ENCODE peak calls at places on chromosomes 4 and X, in ten cellular contexts. One of them, this sample, is unnamed.

GRCh38 chrX:5458300-5458699 is 770.4 kb downstream of the NLGN4X start:
- DNase-seq in lower lobe of right lung: no peak
- DNase-seq in heart left ventricle: no peak
- DNase-seq in psoas muscle: no peak
- DNase-seq in cardiac muscle cell: peak; percentile 7
- DNase-seq in HCT116: no peak
- DNase-seq in PC-3: peak; percentile 8
- DNase-seq in Panc1: no peak
- DNase-seq in Caco-2: no peak
- DNase-seq in A549: no peak
- DNase-seq in this sample: no peak

GRCh38 chr4:152936446-152937279 is 540 bp downstream of the FHDC1 start:
- DNase-seq in lower lobe of right lung: peak; percentile 59
- DNase-seq in heart left ventricle: peak; percentile 38
- DNase-seq in psoas muscle: peak; percentile 18
- DNase-seq in cardiac muscle cell: peak; percentile 39
- DNase-seq in HCT116: no peak
- DNase-seq in PC-3: peak; percentile 21
- DNase-seq in Panc1: no peak
- DNase-seq in Caco-2: peak; percentile 39
- DNase-seq in A549: peak; percentile 18
- DNase-seq in this sample: peak; percentile 77

GRCh38 chr4:140688711-140689598 is 67.2 kb downstream of the TBC1D9 start:
- DNase-seq in lower lobe of right lung: no peak
- DNase-seq in heart left ventricle: no peak
- DNase-seq in psoas muscle: no peak
- DNase-seq in cardiac muscle cell: no peak
- DNase-seq in HCT116: no peak
- DNase-seq in PC-3: peak; percentile 8
- DNase-seq in Panc1: no peak
- DNase-seq in Caco-2: no peak
- DNase-seq in A549: no peak
- DNase-seq in this sample: no peak

GRCh38 chr4:151798678-151799416 is 38.0 kb upstream of the GATB start:
- DNase-seq in lower lobe of right lung: no peak
- DNase-seq in heart left ventricle: no peak
- DNase-seq in psoas muscle: no peak
- DNase-seq in cardiac muscle cell: no peak
- DNase-seq in HCT116: no peak
- DNase-seq in PC-3: no peak
- DNase-seq in Panc1: no peak
- DNase-seq in Caco-2: no peak
- DNase-seq in A549: no peak
- DNase-seq in this sample: no peak

GRCh38 chr4:176443117-176443516 is 123.4 kb downstream of the SPCS3 start:
- DNase-seq in lower lobe of right lung: no peak
- DNase-seq in heart left ventricle: no peak
- DNase-seq in psoas muscle: no peak
- DNase-seq in cardiac muscle cell: no peak
- DNase-seq in HCT116: peak; percentile 56
- DNase-seq in PC-3: peak; percentile 89
- DNase-seq in Panc1: no peak
- DNase-seq in Caco-2: no peak
- DNase-seq in A549: peak; percentile 82
- DNase-seq in this sample: no peak

GRCh38 chr4:5545271-5545670 is 163.1 kb downstream of the EVC2 start:
- DNase-seq in lower lobe of right lung: no peak
- DNase-seq in heart left ventricle: no peak
- DNase-seq in psoas muscle: no peak
- DNase-seq in cardiac muscle cell: no peak
- DNase-seq in HCT116: no peak
- DNase-seq in PC-3: peak; percentile 18
- DNase-seq in Panc1: no peak
- DNase-seq in Caco-2: no peak
- DNase-seq in A549: no peak
- DNase-seq in this sample: no peak

GRCh38 chrX:32545100-32545499 is 666.2 kb downstream of the DMD start:
- DNase-seq in lower lobe of right lung: no peak
- DNase-seq in heart left ventricle: no peak
- DNase-seq in psoas muscle: no peak
- DNase-seq in cardiac muscle cell: peak; percentile 73
- DNase-seq in HCT116: no peak
- DNase-seq in PC-3: no peak
- DNase-seq in Panc1: no peak
- DNase-seq in Caco-2: no peak
- DNase-seq in A549: no peak
- DNase-seq in this sample: no peak

GRCh38 chr4:73964862-73965611 is 16.8 kb downstream of the PF4 start:
- DNase-seq in lower lobe of right lung: peak; percentile 46
- DNase-seq in heart left ventricle: no peak
- DNase-seq in psoas muscle: no peak
- DNase-seq in cardiac muscle cell: peak; percentile 8
- DNase-seq in HCT116: peak; percentile 46
- DNase-seq in PC-3: no peak
- DNase-seq in Panc1: no peak
- DNase-seq in Caco-2: no peak
- DNase-seq in A549: peak; percentile 7
- DNase-seq in this sample: peak; percentile 65

DNA sequence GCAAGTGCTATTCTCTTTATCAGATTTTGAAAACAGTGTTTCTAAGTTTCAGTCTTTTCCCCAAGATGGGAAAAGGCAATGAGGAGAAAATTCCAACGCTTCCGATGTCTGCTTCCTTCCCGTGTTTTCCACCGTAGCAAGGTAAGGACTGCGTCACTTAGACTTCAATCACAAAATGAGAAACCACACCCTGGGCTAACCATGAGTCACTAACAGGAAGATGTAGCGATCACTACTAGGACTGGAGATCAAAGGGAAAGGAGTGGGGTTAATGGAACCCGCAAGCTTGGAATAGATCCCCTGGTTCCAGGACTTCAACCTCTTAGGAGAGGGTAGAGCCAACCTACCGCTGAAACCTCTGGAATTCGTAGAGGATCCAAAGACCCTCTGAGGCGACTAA is 250.7 kb upstream of the ZFP42 start:
- DNase-seq in lower lobe of right lung: no peak
- DNase-seq in heart left ventricle: no peak
- DNase-seq in psoas muscle: no peak
- DNase-seq in cardiac muscle cell: no peak
- DNase-seq in HCT116: peak; percentile 37
- DNase-seq in PC-3: no peak
- DNase-seq in Panc1: no peak
- DNase-seq in Caco-2: no peak
- DNase-seq in A549: no peak
- DNase-seq in this sample: no peak
- H3K4me1 ChIP-seq in lower lobe of right lung: no peaks in the 10 kb centered on the region
- H3K4me1 ChIP-seq in heart left ventricle: no peaks in the 10 kb centered on the region
- H3K4me1 ChIP-seq in psoas muscle: no peaks in the 10 kb centered on the region
- H3K4me1 ChIP-seq in cardiac muscle cell: no peaks in the 10 kb centered on the region
- H3K4me1 ChIP-seq in HCT116: peaks cover 9% of the 10 kb centered on the region
- H3K4me1 ChIP-seq in PC-3: no peaks in the 10 kb centered on the region
- H3K4me1 ChIP-seq in Panc1: no peaks in the 10 kb centered on the region
- H3K4me1 ChIP-seq in Caco-2: no peaks in the 10 kb centered on the region
- H3K4me1 ChIP-seq in A549: no peaks in the 10 kb centered on the region
- H3K4me1 ChIP-seq in this sample: no peaks in the 10 kb centered on the region

GRCh38 chr4:10106421-10107039 is 10.1 kb downstream of the WDR1 start:
- DNase-seq in lower lobe of right lung: no peak
- DNase-seq in heart left ventricle: peak; percentile 81
- DNase-seq in psoas muscle: peak; percentile 80
- DNase-seq in cardiac muscle cell: no peak
- DNase-seq in HCT116: peak; percentile 62
- DNase-seq in PC-3: peak; percentile 93
- DNase-seq in Panc1: peak; percentile 76
- DNase-seq in Caco-2: no peak
- DNase-seq in A549: peak; percentile 72
- DNase-seq in this sample: no peak
- H3K4me3 ChIP-seq in lower lobe of right lung: no peak overlapping the region
- H3K4me3 ChIP-seq in heart left ventricle: no peak overlapping the region
- H3K4me3 ChIP-seq in psoas muscle: peak overlapping the region; percentile 41
- H3K4me3 ChIP-seq in cardiac muscle cell: no peak overlapping the region
- H3K4me3 ChIP-seq in HCT116: peak overlapping the region; percentile 27
- H3K4me3 ChIP-seq in PC-3: peak overlapping the region; percentile 54
- H3K4me3 ChIP-seq in Panc1: no peak overlapping the region
- H3K4me3 ChIP-seq in Caco-2: no peak overlapping the region
- H3K4me3 ChIP-seq in A549: peak overlapping the region; percentile 8
- H3K4me3 ChIP-seq in this sample: no peak overlapping the region

GRCh38 chr4:2186133-2186864 is 55.6 kb downstream of the HAUS3 start:
- DNase-seq in lower lobe of right lung: no peak
- DNase-seq in heart left ventricle: no peak
- DNase-seq in psoas muscle: no peak
- DNase-seq in cardiac muscle cell: peak; percentile 62
- DNase-seq in HCT116: peak; percentile 52
- DNase-seq in PC-3: peak; percentile 60
- DNase-seq in Panc1: no peak
- DNase-seq in Caco-2: peak; percentile 49
- DNase-seq in A549: peak; percentile 33
- DNase-seq in this sample: no peak
- TF ChIP-seq CTCF in lower lobe of right lung: peak; percentile 35
- TF ChIP-seq CTCF in heart left ventricle: no peak
- TF ChIP-seq CTCF in psoas muscle: peak; percentile 35
- TF ChIP-seq CTCF in cardiac muscle cell: peak; percentile 45
- TF ChIP-seq CTCF in HCT116: peak; percentile 73
- TF ChIP-seq CTCF in PC-3: peak; percentile 74
- TF ChIP-seq CTCF in Panc1: peak; percentile 64
- TF ChIP-seq CTCF in Caco-2: peak; percentile 63
- TF ChIP-seq CTCF in A549: peak; percentile 29
- TF ChIP-seq CTCF in this sample: peak; percentile 40

DNA sequence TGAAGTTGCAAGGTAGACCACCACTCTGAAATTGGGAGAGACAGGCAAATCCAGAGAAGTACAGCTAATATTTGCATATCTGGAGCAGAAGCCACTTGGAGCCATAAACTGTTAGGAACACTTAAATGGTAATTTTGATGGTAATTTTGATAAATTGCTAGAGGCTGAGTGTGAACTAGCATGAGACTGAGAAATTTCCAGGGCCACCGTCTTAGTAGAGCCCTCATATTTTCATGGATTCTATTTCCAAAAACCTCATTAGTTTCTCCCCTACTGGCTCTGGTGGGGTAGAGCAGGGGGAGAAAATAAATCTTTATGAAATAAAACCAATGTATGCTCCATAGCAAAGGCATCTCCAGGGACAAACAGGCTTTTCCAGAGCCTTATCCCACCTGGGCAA is 429.4 kb upstream of the DIPK2B start:
- DNase-seq in lower lobe of right lung: no peak
- DNase-seq in heart left ventricle: no peak
- DNase-seq in psoas muscle: no peak
- DNase-seq in cardiac muscle cell: no peak
- DNase-seq in HCT116: no peak
- DNase-seq in PC-3: no peak
- DNase-seq in Panc1: no peak
- DNase-seq in Caco-2: no peak
- DNase-seq in A549: no peak
- DNase-seq in this sample: no peak
- H3K4me1 ChIP-seq in lower lobe of right lung: no peaks in the 10 kb centered on the region
- H3K4me1 ChIP-seq in heart left ventricle: no peaks in the 10 kb centered on the region
- H3K4me1 ChIP-seq in psoas muscle: no peaks in the 10 kb centered on the region
- H3K4me1 ChIP-seq in cardiac muscle cell: no peaks in the 10 kb centered on the region
- H3K4me1 ChIP-seq in HCT116: no peaks in the 10 kb centered on the region
- H3K4me1 ChIP-seq in PC-3: no peaks in the 10 kb centered on the region
- H3K4me1 ChIP-seq in Panc1: no peaks in the 10 kb centered on the region
- H3K4me1 ChIP-seq in Caco-2: no peaks in the 10 kb centered on the region
- H3K4me1 ChIP-seq in A549: no peaks in the 10 kb centered on the region
- H3K4me1 ChIP-seq in this sample: no peaks in the 10 kb centered on the region

GRCh38 chr4:39407584-39407885 is 805 bp downstream of the KLB start:
- DNase-seq in lower lobe of right lung: no peak
- DNase-seq in heart left ventricle: no peak
- DNase-seq in psoas muscle: no peak
- DNase-seq in cardiac muscle cell: no peak
- DNase-seq in HCT116: no peak
- DNase-seq in PC-3: no peak
- DNase-seq in Panc1: no peak
- DNase-seq in Caco-2: no peak
- DNase-seq in A549: no peak
- DNase-seq in this sample: no peak
- H3K4me3 ChIP-seq in lower lobe of right lung: no peak overlapping the region
- H3K4me3 ChIP-seq in heart left ventricle: no peak overlapping the region
- H3K4me3 ChIP-seq in psoas muscle: no peak overlapping the region
- H3K4me3 ChIP-seq in cardiac muscle cell: no peak overlapping the region
- H3K4me3 ChIP-seq in HCT116: no peak overlapping the region
- H3K4me3 ChIP-seq in PC-3: no peak overlapping the region
- H3K4me3 ChIP-seq in Panc1: no peak overlapping the region
- H3K4me3 ChIP-seq in Caco-2: peak overlapping the region; percentile 32
- H3K4me3 ChIP-seq in A549: peak overlapping the region; percentile 36
- H3K4me3 ChIP-seq in this sample: no peak overlapping the region

GRCh38 chr4:99120501-99120900 is 23.6 kb downstream of the ADH4 start:
- DNase-seq in lower lobe of right lung: no peak
- DNase-seq in heart left ventricle: no peak
- DNase-seq in psoas muscle: no peak
- DNase-seq in cardiac muscle cell: no peak
- DNase-seq in HCT116: no peak
- DNase-seq in PC-3: no peak
- DNase-seq in Panc1: no peak
- DNase-seq in Caco-2: no peak
- DNase-seq in A549: no peak
- DNase-seq in this sample: peak; percentile 60

DNA sequence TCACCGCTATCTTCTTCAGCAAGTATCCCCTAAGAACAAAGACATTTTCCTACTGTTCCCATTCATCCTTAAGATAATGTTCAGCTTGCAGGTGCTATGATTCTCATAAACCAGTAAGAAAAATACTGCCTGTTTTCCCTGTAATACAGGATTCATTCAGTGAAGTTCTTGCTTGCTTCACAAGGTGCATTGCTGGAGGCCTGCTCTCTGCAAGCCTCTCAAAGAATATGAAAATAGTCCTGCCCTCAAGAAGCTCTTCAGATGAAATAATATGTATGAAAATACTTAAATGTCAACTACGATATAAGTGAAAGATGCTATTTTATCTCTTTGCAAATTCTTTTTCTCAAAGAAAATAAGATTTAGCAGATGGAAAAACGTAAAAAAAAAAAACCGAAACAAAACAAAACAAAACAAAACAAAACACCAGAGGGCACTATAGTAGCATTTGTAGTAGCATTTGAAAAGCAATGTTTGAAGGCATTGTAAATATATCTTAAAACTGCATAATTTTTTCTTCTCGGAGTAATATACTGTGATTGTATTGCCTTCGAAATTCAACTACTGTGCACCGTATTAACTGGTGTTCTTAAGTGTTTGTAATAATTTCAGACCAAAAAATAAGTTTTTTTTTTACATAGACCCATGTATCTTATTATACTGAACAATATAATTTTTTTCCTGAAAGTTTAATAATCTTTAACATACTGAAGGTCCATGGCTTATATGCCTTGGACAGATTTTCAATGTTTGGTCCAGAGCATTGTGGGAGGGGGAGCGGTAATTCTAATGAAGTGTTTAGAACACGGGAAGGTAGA is 26.0 kb downstream of the ADH4 start:
- DNase-seq in lower lobe of right lung: no peak
- DNase-seq in heart left ventricle: no peak
- DNase-seq in psoas muscle: no peak
- DNase-seq in cardiac muscle cell: no peak
- DNase-seq in HCT116: no peak
- DNase-seq in PC-3: peak; percentile 51
- DNase-seq in Panc1: no peak
- DNase-seq in Caco-2: no peak
- DNase-seq in A549: peak; percentile 3
- DNase-seq in this sample: no peak
- TF ChIP-seq CTCF in lower lobe of right lung: peak; percentile 43
- TF ChIP-seq CTCF in heart left ventricle: peak; percentile 44
- TF ChIP-seq CTCF in psoas muscle: peak; percentile 44
- TF ChIP-seq CTCF in cardiac muscle cell: peak; percentile 40
- TF ChIP-seq CTCF in HCT116: peak; percentile 13
- TF ChIP-seq CTCF in PC-3: peak; percentile 63
- TF ChIP-seq CTCF in Panc1: peak; percentile 35
- TF ChIP-seq CTCF in Caco-2: peak; percentile 3
- TF ChIP-seq CTCF in A549: peak; percentile 41
- TF ChIP-seq CTCF in this sample: peak; percentile 49